ENCODE peak calls at places on chromosome 12, in five cellular contexts. One of them, this sample, is unnamed.

GRCh38 chr12:127174881-127175280 is 1092.1 kb upstream of the TMEM132C start:
- DNase-seq in aorta: no peak
- DNase-seq in effector memory CD4-positive, alpha-beta T cell: no peak
- DNase-seq in Peyer's patch: no peak
- DNase-seq in NT2/D1: no peak
- DNase-seq in this sample: no peak

GRCh38 chr12:128942960-128943477 is 89.7 kb downstream of the GLT1D1 start:
- DNase-seq in Peyer's patch: no peak
- DNase-seq in aorta: no peak
- DNase-seq in effector memory CD4-positive, alpha-beta T cell: no peak
- DNase-seq in NT2/D1: no peak
- DNase-seq in this sample: no peak

GRCh38 chr12:111359231-111359913 is 9.5 kb downstream of the PHETA1 start:
- DNase-seq in aorta: peak; percentile 74
- DNase-seq in NT2/D1: no peak
- DNase-seq in effector memory CD4-positive, alpha-beta T cell: no peak
- DNase-seq in Peyer's patch: no peak
- DNase-seq in this sample: no peak

GRCh38 chr12:92404921-92405320 is 259.3 kb upstream of the BTG1 start:
- DNase-seq in NT2/D1: no peak
- DNase-seq in Peyer's patch: no peak
- DNase-seq in effector memory CD4-positive, alpha-beta T cell: no peak
- DNase-seq in aorta: no peak
- DNase-seq in this sample: no peak

GRCh38 chr12:82835217-82835616 is 148.5 kb downstream of the TMTC2 start:
- DNase-seq in effector memory CD4-positive, alpha-beta T cell: no peak
- DNase-seq in Peyer's patch: no peak
- DNase-seq in NT2/D1: no peak
- DNase-seq in aorta: no peak
- DNase-seq in this sample: no peak

GRCh38 chr12:49838973-49839633 is 3.8 kb downstream of the BCDIN3D start:
- DNase-seq in Peyer's patch: no peak
- DNase-seq in aorta: no peak
- DNase-seq in NT2/D1: no peak
- DNase-seq in effector memory CD4-positive, alpha-beta T cell: no peak
- DNase-seq in this sample: no peak

GRCh38 chr12:83896416-83896815 is 1016.2 kb downstream of the SLC6A15 start:
- DNase-seq in aorta: no peak
- DNase-seq in Peyer's patch: no peak
- DNase-seq in NT2/D1: no peak
- DNase-seq in effector memory CD4-positive, alpha-beta T cell: no peak
- DNase-seq in this sample: no peak

GRCh38 chr12:109160433-109160832 is 44.0 kb downstream of the ACACB start:
- DNase-seq in aorta: no peak
- DNase-seq in effector memory CD4-positive, alpha-beta T cell: no peak
- DNase-seq in Peyer's patch: no peak
- DNase-seq in NT2/D1: no peak
- DNase-seq in this sample: no peak

GRCh38 chr12:64780531-64781373 is 21.5 kb upstream of the GNS start:
- DNase-seq in Peyer's patch: peak; percentile 76
- DNase-seq in aorta: peak; percentile 60
- DNase-seq in effector memory CD4-positive, alpha-beta T cell: no peak
- DNase-seq in NT2/D1: no peak
- DNase-seq in this sample: peak; percentile 71

GRCh38 chr12:40953076-40953475 is 235.0 kb upstream of the PDZRN4 start:
- DNase-seq in NT2/D1: no peak
- DNase-seq in Peyer's patch: no peak
- DNase-seq in aorta: no peak
- DNase-seq in effector memory CD4-positive, alpha-beta T cell: no peak
- DNase-seq in this sample: no peak

GRCh38 chr12:108316153-108316892 is 22.8 kb downstream of the CMKLR1 start:
- DNase-seq in aorta: no peak
- DNase-seq in Peyer's patch: no peak
- DNase-seq in effector memory CD4-positive, alpha-beta T cell: no peak
- DNase-seq in NT2/D1: peak; percentile 43
- DNase-seq in this sample: no peak

GRCh38 chr12:115149685-115150378 is 465.9 kb upstream of the TBX3 start:
- DNase-seq in aorta: no peak
- DNase-seq in Peyer's patch: no peak
- DNase-seq in effector memory CD4-positive, alpha-beta T cell: no peak
- DNase-seq in NT2/D1: no peak
- DNase-seq in this sample: no peak

GRCh38 chr12:118107026-118107425 is 3.2 kb upstream of the VSIG10 start:
- DNase-seq in effector memory CD4-positive, alpha-beta T cell: no peak
- DNase-seq in NT2/D1: no peak
- DNase-seq in Peyer's patch: no peak
- DNase-seq in aorta: no peak
- DNase-seq in this sample: no peak

GRCh38 chr12:69490920-69491643 is 20.9 kb downstream of the FRS2 start:
- DNase-seq in NT2/D1: no peak
- DNase-seq in aorta: no peak
- DNase-seq in Peyer's patch: no peak
- DNase-seq in effector memory CD4-positive, alpha-beta T cell: no peak
- DNase-seq in this sample: no peak

GRCh38 chr12:119940881-119941280 is 48.2 kb upstream of the BICDL1 start:
- DNase-seq in NT2/D1: no peak
- DNase-seq in Peyer's patch: no peak
- DNase-seq in effector memory CD4-positive, alpha-beta T cell: no peak
- DNase-seq in aorta: no peak
- DNase-seq in this sample: no peak

GRCh38 chr12:79689477-79690155 is 1.1 kb downstream of the PAWR start:
- DNase-seq in NT2/D1: no peak
- DNase-seq in effector memory CD4-positive, alpha-beta T cell: no peak
- DNase-seq in aorta: peak; percentile 57
- DNase-seq in Peyer's patch: peak; percentile 55
- DNase-seq in this sample: peak; percentile 73

GRCh38 chr12:110993425-110993824 is 73.0 kb upstream of the MYL2 start:
- DNase-seq in aorta: no peak
- DNase-seq in NT2/D1: no peak
- DNase-seq in effector memory CD4-positive, alpha-beta T cell: no peak
- DNase-seq in Peyer's patch: no peak
- DNase-seq in this sample: no peak

GRCh38 chr12:28107679-28108078 is 82.6 kb upstream of the CCDC91 start:
- DNase-seq in aorta: no peak
- DNase-seq in NT2/D1: no peak
- DNase-seq in Peyer's patch: no peak
- DNase-seq in effector memory CD4-positive, alpha-beta T cell: no peak
- DNase-seq in this sample: no peak

GRCh38 chr12:93889516-93890202 is 212.5 kb downstream of the CRADD start:
- DNase-seq in Peyer's patch: no peak
- DNase-seq in aorta: no peak
- DNase-seq in NT2/D1: no peak
- DNase-seq in effector memory CD4-positive, alpha-beta T cell: no peak
- DNase-seq in this sample: no peak

GRCh38 chr12:84756961-84757360 is 155.6 kb downstream of the SLC6A15 start:
- DNase-seq in Peyer's patch: no peak
- DNase-seq in NT2/D1: no peak
- DNase-seq in aorta: no peak
- DNase-seq in effector memory CD4-positive, alpha-beta T cell: no peak
- DNase-seq in this sample: no peak

GRCh38 chr12:58211211-58211610 is 269.8 kb downstream of the ATP23 start:
- DNase-seq in aorta: no peak
- DNase-seq in effector memory CD4-positive, alpha-beta T cell: no peak
- DNase-seq in NT2/D1: no peak
- DNase-seq in Peyer's patch: no peak
- DNase-seq in this sample: no peak

GRCh38 chr12:72269491-72269890 is 2.7 kb upstream of the TRHDE start:
- DNase-seq in NT2/D1: no peak
- DNase-seq in aorta: no peak
- DNase-seq in Peyer's patch: no peak
- DNase-seq in effector memory CD4-positive, alpha-beta T cell: no peak
- DNase-seq in this sample: no peak

GRCh38 chr12:13278249-13278787 is 81.8 kb downstream of the EMP1 start:
- DNase-seq in effector memory CD4-positive, alpha-beta T cell: peak; percentile 13
- DNase-seq in Peyer's patch: peak; percentile 78
- DNase-seq in NT2/D1: peak; percentile 91
- DNase-seq in aorta: peak; percentile 69
- DNase-seq in this sample: peak; percentile 63

GRCh38 chr12:132456186-132456943 is 33.6 kb upstream of the FBRSL1 start:
- DNase-seq in effector memory CD4-positive, alpha-beta T cell: no peak
- DNase-seq in aorta: no peak
- DNase-seq in NT2/D1: no peak
- DNase-seq in Peyer's patch: no peak
- DNase-seq in this sample: no peak

GRCh38 chr12:53096089-53096741 is 1.3 kb upstream of the IGFBP6 start:
- DNase-seq in NT2/D1: no peak
- DNase-seq in Peyer's patch: peak; percentile 67
- DNase-seq in aorta: peak; percentile 89
- DNase-seq in effector memory CD4-positive, alpha-beta T cell: no peak
- DNase-seq in this sample: peak; percentile 43

GRCh38 chr12:9094512-9095206 is 21.1 kb downstream of the A2M start:
- DNase-seq in Peyer's patch: no peak
- DNase-seq in NT2/D1: no peak
- DNase-seq in aorta: no peak
- DNase-seq in effector memory CD4-positive, alpha-beta T cell: no peak
- DNase-seq in this sample: no peak

GRCh38 chr12:9095322-9095721 is 20.4 kb downstream of the A2M start:
- DNase-seq in Peyer's patch: no peak
- DNase-seq in effector memory CD4-positive, alpha-beta T cell: no peak
- DNase-seq in NT2/D1: no peak
- DNase-seq in aorta: no peak
- DNase-seq in this sample: no peak

GRCh38 chr12:9096563-9097176 is 19.0 kb downstream of the A2M start:
- DNase-seq in effector memory CD4-positive, alpha-beta T cell: no peak
- DNase-seq in Peyer's patch: no peak
- DNase-seq in NT2/D1: no peak
- DNase-seq in aorta: no peak
- DNase-seq in this sample: no peak

GRCh38 chr12:9090220-9090619 is 25.5 kb downstream of the A2M start:
- DNase-seq in aorta: no peak
- DNase-seq in Peyer's patch: no peak
- DNase-seq in NT2/D1: no peak
- DNase-seq in effector memory CD4-positive, alpha-beta T cell: no peak
- DNase-seq in this sample: no peak

DNA sequence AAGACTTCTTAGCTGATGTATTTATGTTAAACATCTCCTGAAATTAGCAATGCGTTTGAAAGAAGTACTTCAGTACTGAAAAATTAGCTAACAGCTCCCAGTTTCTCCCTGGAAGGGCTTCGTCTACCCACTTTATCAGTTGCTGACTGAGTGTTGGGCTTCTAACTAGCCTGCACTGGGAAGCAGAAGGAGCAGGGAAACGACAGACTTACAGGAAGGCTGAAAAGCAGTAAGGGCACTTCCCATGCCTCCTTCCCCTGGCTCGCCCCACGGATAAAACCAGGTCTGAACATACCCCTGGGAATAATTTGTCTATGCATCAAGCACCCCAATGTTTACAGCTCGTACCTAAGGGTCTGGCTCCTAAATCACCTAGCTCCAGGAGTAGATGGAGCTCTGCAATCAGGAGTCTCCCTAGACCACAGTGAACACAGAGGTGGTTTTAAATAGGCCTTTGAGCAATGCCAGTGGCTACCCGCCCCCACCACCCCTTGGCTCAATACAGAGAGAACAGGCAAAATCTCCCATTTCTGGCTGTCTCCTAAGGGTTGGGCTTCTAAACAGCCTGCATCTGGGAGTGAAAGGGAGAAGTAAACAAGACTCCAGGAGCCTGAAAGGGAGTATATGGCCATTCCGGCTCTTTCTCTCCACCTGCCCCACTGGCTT is 23.7 kb downstream of the A2M start:
- DNase-seq in aorta: no peak
- DNase-seq in Peyer's patch: no peak
- DNase-seq in NT2/D1: no peak
- DNase-seq in effector memory CD4-positive, alpha-beta T cell: no peak
- DNase-seq in this sample: no peak
- H3K36me3 ChIP-seq in aorta: peaks cover 5% of the 10 kb centered on the region
- H3K36me3 ChIP-seq in Peyer's patch: peaks cover 46% of the 10 kb centered on the region
- H3K36me3 ChIP-seq in NT2/D1: no peaks in the 10 kb centered on the region
- H3K36me3 ChIP-seq in effector memory CD4-positive, alpha-beta T cell: no peaks in the 10 kb centered on the region
- H3K36me3 ChIP-seq in this sample: no peaks in the 10 kb centered on the region

GRCh38 chr12:6745751-6746525 is 7.0 kb downstream of the MLF2 start:
- DNase-seq in Peyer's patch: peak; percentile 59
- DNase-seq in NT2/D1: no peak
- DNase-seq in aorta: no peak
- DNase-seq in effector memory CD4-positive, alpha-beta T cell: no peak
- DNase-seq in this sample: no peak
- H3K36me3 ChIP-seq in Peyer's patch: peaks cover 48% of the 10 kb centered on the region
- H3K36me3 ChIP-seq in NT2/D1: peaks cover 59% of the 10 kb centered on the region
- H3K36me3 ChIP-seq in aorta: no peaks in the 10 kb centered on the region
- H3K36me3 ChIP-seq in effector memory CD4-positive, alpha-beta T cell: peaks cover 37% of the 10 kb centered on the region
- H3K36me3 ChIP-seq in this sample: peaks cover 8% of the 10 kb centered on the region

GRCh38 chr12:14364583-14365271 is 755 bp upstream of the ATF7IP start:
- DNase-seq in effector memory CD4-positive, alpha-beta T cell: no peak
- DNase-seq in Peyer's patch: no peak
- DNase-seq in NT2/D1: no peak
- DNase-seq in aorta: no peak
- DNase-seq in this sample: no peak
- H3K36me3 ChIP-seq in effector memory CD4-positive, alpha-beta T cell: no peaks in the 10 kb centered on the region
- H3K36me3 ChIP-seq in Peyer's patch: no peaks in the 10 kb centered on the region
- H3K36me3 ChIP-seq in NT2/D1: peaks cover 7% of the 10 kb centered on the region
- H3K36me3 ChIP-seq in aorta: no peaks in the 10 kb centered on the region
- H3K36me3 ChIP-seq in this sample: no peaks in the 10 kb centered on the region

DNA sequence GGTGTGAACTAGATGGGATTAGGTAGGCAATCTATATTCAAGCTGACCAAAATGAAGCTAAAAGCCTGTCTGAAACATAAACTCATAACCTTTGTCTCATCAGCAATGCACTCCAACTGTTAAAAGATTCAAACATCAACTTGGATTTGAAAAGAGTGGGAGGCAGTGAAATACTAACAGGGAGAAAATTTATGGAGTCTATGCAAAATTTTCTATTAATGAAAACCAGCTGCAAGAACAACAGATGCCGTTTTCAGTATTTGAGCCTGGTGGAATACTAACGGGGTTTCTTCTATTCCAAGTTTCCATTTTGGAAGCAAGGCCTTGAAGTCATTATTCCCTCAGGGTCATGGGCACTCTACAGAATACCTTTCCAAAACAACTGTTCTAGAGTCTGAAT is 88.3 kb downstream of the LRP6 start:
- DNase-seq in NT2/D1: no peak
- DNase-seq in effector memory CD4-positive, alpha-beta T cell: no peak
- DNase-seq in aorta: no peak
- DNase-seq in Peyer's patch: no peak
- DNase-seq in this sample: no peak
- H3K36me3 ChIP-seq in NT2/D1: peaks cover 50% of the 10 kb centered on the region
- H3K36me3 ChIP-seq in effector memory CD4-positive, alpha-beta T cell: no peaks in the 10 kb centered on the region
- H3K36me3 ChIP-seq in aorta: no peaks in the 10 kb centered on the region
- H3K36me3 ChIP-seq in Peyer's patch: no peaks in the 10 kb centered on the region
- H3K36me3 ChIP-seq in this sample: no peaks in the 10 kb centered on the region

GRCh38 chr12:89884917-89885316 is 176.3 kb upstream of the ATP2B1 start:
- DNase-seq in NT2/D1: no peak
- DNase-seq in aorta: no peak
- DNase-seq in effector memory CD4-positive, alpha-beta T cell: no peak
- DNase-seq in Peyer's patch: no peak
- DNase-seq in this sample: no peak
- H3K36me3 ChIP-seq in NT2/D1: no peaks in the 10 kb centered on the region
- H3K36me3 ChIP-seq in aorta: no peaks in the 10 kb centered on the region
- H3K36me3 ChIP-seq in effector memory CD4-positive, alpha-beta T cell: no peaks in the 10 kb centered on the region
- H3K36me3 ChIP-seq in Peyer's patch: no peaks in the 10 kb centered on the region
- H3K36me3 ChIP-seq in this sample: no peaks in the 10 kb centered on the region

DNA sequence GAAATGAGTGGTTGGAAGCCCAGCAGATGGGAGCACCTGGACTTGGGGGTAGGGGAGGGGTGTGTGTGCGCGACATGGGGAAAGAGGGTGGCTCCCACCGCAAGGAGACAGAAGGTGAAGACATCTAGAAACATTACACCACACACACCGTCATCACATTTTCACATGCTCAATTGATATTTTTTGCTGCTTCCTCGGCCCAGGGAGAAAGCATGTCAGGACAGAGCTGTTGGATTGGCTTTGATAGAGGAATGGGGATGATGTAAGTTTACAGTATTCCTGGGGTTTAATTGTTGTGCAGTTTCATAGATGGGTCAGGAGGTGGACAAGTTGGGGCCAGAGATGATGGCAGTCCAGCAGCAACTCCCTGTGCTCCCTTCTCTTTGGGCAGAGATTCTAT is 9.2 kb downstream of the GABARAPL1 start:
- DNase-seq in aorta: no peak
- DNase-seq in effector memory CD4-positive, alpha-beta T cell: no peak
- DNase-seq in NT2/D1: no peak
- DNase-seq in Peyer's patch: no peak
- DNase-seq in this sample: no peak
- H3K36me3 ChIP-seq in aorta: peaks cover 12% of the 10 kb centered on the region
- H3K36me3 ChIP-seq in effector memory CD4-positive, alpha-beta T cell: peaks cover 21% of the 10 kb centered on the region
- H3K36me3 ChIP-seq in NT2/D1: peaks cover 75% of the 10 kb centered on the region
- H3K36me3 ChIP-seq in Peyer's patch: peaks cover 60% of the 10 kb centered on the region
- H3K36me3 ChIP-seq in this sample: peaks cover 7% of the 10 kb centered on the region

This sample was measured in mucosa of descending colon.